ENCODE peak calls at places on chromosomes 11 and 22, in five cellular contexts. G is mucosa of descending colon; S is fibroblast of pulmonary artery; L is CD8-positive, alpha-beta memory T cell; Z is CD8-positive, alpha-beta T cell. E is an unnamed sample.

GRCh38 chr22:32806296-32806695 is 4.8 kb downstream of the TIMP3 start:
- DNase-seq in G (no peak), S (no peak), L (no peak), Z (no peak), E (no peak)

GRCh38 chr11:120024046-120024445 is 113.9 kb downstream of the TRIM29 start:
- DNase-seq in G (no peak), S (no peak), L (no peak), Z (no peak), E (no peak)

GRCh38 chr11:102293873-102294601 is 23.2 kb upstream of the BIRC3 start:
- DNase-seq in G (no peak), S (peak), L (peak), Z (no peak), E (no peak)

GRCh38 chr22:36244522-36245391 is 5.4 kb upstream of the APOL2 start:
- DNase-seq in G (no peak), S (peak), L (no peak), Z (no peak), E (no peak)

GRCh38 chr11:56624661-56625110 is 10.0 kb upstream of the OR5M1 start:
- DNase-seq in G (peak), S (peak), L (no peak), Z (no peak), E (peak)

GRCh38 chr11:130531061-130531460 is 82.6 kb downstream of the ADAMTS15 start:
- DNase-seq in G (no peak), S (no peak), L (no peak), Z (no peak), E (no peak)

GRCh38 chr11:20364412-20364792 is 888 bp downstream of the HTATIP2 start:
- DNase-seq in G (no peak), S (no peak), L (no peak), Z (no peak), E (no peak)

GRCh38 chr11:115990004-115990447 is 485.8 kb upstream of the CADM1 start:
- DNase-seq in G (peak), S (no peak), L (no peak), Z (no peak), E (no peak)

GRCh38 chr22:21688341-21688705 is 22.5 kb downstream of the PPIL2 start:
- DNase-seq in G (no peak), S (no peak), L (no peak), Z (no peak), E (no peak)

GRCh38 chr22:43560651-43561050 is 148.8 kb downstream of the MPPED1 start:
- DNase-seq in G (no peak), S (no peak), L (no peak), Z (no peak), E (no peak)

GRCh38 chr22:37172266-37173245 is 15.5 kb downstream of the C1QTNF6 start:
- DNase-seq in G (no peak), S (no peak), L (no peak), Z (no peak), E (peak)

GRCh38 chr22:24418786-24419479 is 8.5 kb upstream of the ADORA2A start:
- DNase-seq in G (no peak), S (no peak), L (no peak), Z (no peak), E (no peak)

GRCh38 chr11:1113405-1114201 is 38.9 kb downstream of the MUC2 start:
- DNase-seq in G (peak), S (no peak), L (no peak), Z (no peak), E (peak)

GRCh38 chr11:86390499-86390898 is 15.8 kb downstream of the CCDC81 start:
- DNase-seq in G (no peak), S (no peak), L (no peak), Z (no peak), E (no peak)

GRCh38 chr11:132983289-132983688 is 549.0 kb downstream of the OPCML start:
- DNase-seq in G (no peak), S (no peak), L (no peak), Z (no peak), E (no peak)

GRCh38 chr11:64607381-64608259 is 16.6 kb downstream of the SLC22A12 start:
- DNase-seq in G (peak), S (peak), L (no peak), Z (no peak), E (no peak)

GRCh38 chr11:64597671-64598101 is 6.7 kb downstream of the SLC22A12 start:
- DNase-seq in G (no peak), S (no peak), L (no peak), Z (no peak), E (no peak)

GRCh38 chr22:45688606-45689080 is 17.0 kb downstream of the ATXN10 start:
- DNase-seq in G (no peak), S (peak), L (no peak), Z (no peak), E (peak)

GRCh38 chr22:21106000-21106399 is 60.3 kb downstream of the LRRC74B start:
- DNase-seq in G (no peak), S (no peak), L (no peak), Z (no peak), E (no peak)

GRCh38 chr11:58905716-58906547 is 33.4 kb upstream of the GLYATL1 start:
- DNase-seq in G (peak), S (peak), L (no peak), Z (no peak), E (no peak)

GRCh38 chr22:44085743-44086741 is 61.9 kb downstream of the PARVB start:
- DNase-seq in G (peak), S (peak), L (no peak), Z (no peak), E (no peak)

GRCh38 chr11:122319011-122319410 is 203.0 kb upstream of the BLID start:
- DNase-seq in G (no peak), S (no peak), L (no peak), Z (no peak), E (no peak)

GRCh38 chr11:58927393-58928081 is 11.8 kb upstream of the GLYATL1 start:
- DNase-seq in G (peak), S (peak), L (no peak), Z (no peak), E (peak)

GRCh38 chr11:117417342-117417741 is 89.7 kb downstream of the CEP164 start:
- DNase-seq in G (no peak), S (no peak), L (no peak), Z (no peak), E (no peak)

GRCh38 chr11:68256331-68256741 is 15.4 kb downstream of the C11orf24 start:
- DNase-seq in G (no peak), S (peak), L (no peak), Z (no peak), E (peak)

GRCh38 chr11:64606796-64607380 is 15.9 kb downstream of the SLC22A12 start:
- DNase-seq in G (no peak), S (no peak), L (no peak), Z (no peak), E (no peak)

GRCh38 chr22:19793656-19794310 is 33.2 kb downstream of the TBX1 start:
- DNase-seq in G (no peak), S (no peak), L (no peak), Z (no peak), E (no peak)

GRCh38 chr11:77190331-77191075 is 62.5 kb downstream of the MYO7A start:
- DNase-seq in G (no peak), S (no peak), L (no peak), Z (no peak), E (no peak)

GRCh38 chr11:17533341-17533740 is 10.9 kb downstream of the USH1C start:
- DNase-seq in G (no peak), S (no peak), L (no peak), Z (no peak), E (no peak)

GRCh38 chr11:95565692-95566091 is 223.9 kb downstream of the FAM76B start:
- DNase-seq in G (no peak), S (no peak), L (no peak), Z (no peak), E (no peak)
- H3K4me3 ChIP-seq in G (no peak), S (no peak), L (no peak), Z (no peak), E (no peak)

GRCh38 chr11:66277475-66278391 is at the start of gene CNIH2:
- DNase-seq in G (peak), S (no peak), L (peak), Z (peak), E (peak)
- H3K4me3 ChIP-seq in G (no peak), S (no peak), L (no peak), Z (no peak), E (peak)

GRCh38 chr11:6607190-6607635 is 3.6 kb downstream of the ILK start:
- DNase-seq in G (no peak), S (no peak), L (no peak), Z (no peak), E (no peak)

GRCh38 chr11:6608726-6609501 is 3.1 kb downstream of the TAF10 start:
- DNase-seq in G (peak), S (no peak), L (no peak), Z (no peak), E (no peak)

GRCh38 chr11:6604081-6604626 is 580 bp downstream of the ILK start:
- DNase-seq in G (peak), S (peak), L (peak), Z (peak), E (peak)

GRCh38 chr11:6608011-6608410 is 4.0 kb downstream of the TAF10 start:
- DNase-seq in G (peak), S (no peak), L (no peak), Z (no peak), E (no peak)

GRCh38 chr11:6606471-6607189 is 3.1 kb downstream of the ILK start:
- DNase-seq in G (peak), S (peak), L (peak), Z (peak), E (peak)
- H3K4me3 ChIP-seq in G (no peak), S (peak), L (peak), Z (no peak), E (no peak)

GRCh38 chr11:111937461-111937769 is 272 bp downstream of the DIXDC1 start:
- DNase-seq in G (no peak), S (no peak), L (no peak), Z (no peak), E (no peak)

GRCh38 chr11:111935331-111936044 is 1.7 kb upstream of the DIXDC1 start:
- DNase-seq in G (no peak), S (peak), L (no peak), Z (no peak), E (no peak)

GRCh38 chr11:111937859-111938258 is 716 bp downstream of the DIXDC1 start:
- DNase-seq in G (no peak), S (no peak), L (no peak), Z (no peak), E (no peak)

GRCh38 chr11:111934301-111934700 is 2.8 kb upstream of the DIXDC1 start:
- DNase-seq in G (no peak), S (no peak), L (no peak), Z (no peak), E (no peak)

DNA sequence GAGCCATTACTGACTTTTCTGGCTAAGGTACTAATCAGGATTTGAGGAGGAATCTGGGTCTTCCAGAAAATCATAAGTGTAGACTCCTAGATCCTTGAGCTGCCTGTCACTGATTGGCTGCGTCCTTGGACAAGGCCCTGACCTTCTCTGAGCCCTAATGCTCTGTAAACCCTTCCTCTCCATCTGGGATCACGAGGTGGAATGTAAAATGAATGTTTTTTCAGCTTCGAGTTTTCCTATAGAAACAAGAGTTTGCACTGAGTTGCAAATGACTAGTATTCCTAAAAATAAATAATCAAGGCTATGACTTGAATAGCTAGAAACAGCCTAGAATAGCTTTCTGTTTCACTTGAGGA is 1.1 kb upstream of the DIXDC1 start:
- DNase-seq in G (no peak), S (no peak), L (no peak), Z (no peak), E (no peak)
- H3K4me3 ChIP-seq in G (no peak), S (no peak), L (no peak), Z (no peak), E (peak)

GRCh38 chr11:111852103-111852502 is 19.3 kb downstream of the ALG9 start:
- DNase-seq in G (no peak), S (no peak), L (no peak), Z (no peak), E (no peak)
- H3K4me3 ChIP-seq in G (no peak), S (no peak), L (no peak), Z (no peak), E (no peak)

DNA sequence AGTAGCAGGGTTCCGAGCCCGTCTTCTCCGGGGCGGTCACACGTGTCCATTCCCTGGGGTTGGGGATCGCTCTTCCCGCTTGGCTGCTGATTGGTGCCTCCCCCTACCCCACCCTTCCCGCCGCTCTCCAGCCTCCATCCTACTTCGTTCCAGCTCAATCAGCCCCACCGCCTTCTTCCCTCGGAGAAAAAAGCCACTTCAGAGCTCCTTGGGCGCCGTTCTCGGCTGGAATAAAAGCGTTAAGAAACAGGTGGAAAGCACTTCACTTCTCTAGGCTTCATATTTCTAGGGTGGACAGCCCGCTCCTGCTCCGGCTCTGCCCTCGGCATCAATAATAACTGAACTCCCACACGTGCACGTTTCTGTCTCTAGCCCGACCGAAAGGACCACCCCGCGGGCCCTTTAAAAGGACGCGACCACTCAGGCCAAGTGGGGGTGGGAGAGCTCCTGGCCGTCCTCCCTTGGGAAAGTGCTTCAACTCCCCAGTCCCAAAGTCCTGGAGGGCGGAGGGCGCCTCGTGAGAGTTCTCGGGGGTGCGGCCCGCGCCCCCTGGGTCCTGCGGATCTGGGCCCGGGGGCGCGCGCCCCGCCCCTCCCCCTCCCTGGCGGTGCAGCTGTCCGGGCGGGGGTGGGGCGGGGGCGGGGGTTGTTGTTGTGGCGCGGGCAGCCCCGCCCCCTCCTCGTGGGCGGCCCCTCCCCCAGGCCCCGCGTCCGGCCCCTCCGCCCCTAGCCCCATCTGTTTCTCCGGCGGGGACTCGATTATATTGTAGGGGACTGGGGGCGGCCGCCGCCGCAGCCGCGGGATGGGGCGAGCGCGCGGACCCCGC is at the start of gene CECR2:
- DNase-seq in G (peak), S (peak), L (no peak), Z (no peak), E (peak)
- H3K4me3 ChIP-seq in G (no peak), S (peak), L (peak), Z (peak), E (peak)

GRCh38 chr22:42317691-42318547 is 47.5 kb upstream of the TCF20 start:
- DNase-seq in G (peak), S (no peak), L (no peak), Z (no peak), E (no peak)
- H3K4me3 ChIP-seq in G (no peak), S (no peak), L (no peak), Z (no peak), E (no peak)

E was measured in Caco-2.